ENCODE peak calls at places on chromosomes 1 and 21, in five cellular contexts. M, P, B, Y and U are unnamed samples.

GRCh38 chr1:8506995-8507615 is 189.2 kb downstream of the SLC45A1 start:
- DNase-seq in M (no peak), P (no peak), B (no peak), Y (no peak), U (no peak)

GRCh38 chr1:212152308-212152693 is 116.8 kb downstream of the DTL start:
- DNase-seq in M (no peak), P (no peak), B (peak), Y (no peak), U (no peak)

GRCh38 chr1:94679336-94680007 is 137.9 kb upstream of the F3 start:
- DNase-seq in M (no peak), P (no peak), B (no peak), Y (no peak), U (no peak)

GRCh38 chr1:125086611-125087010 is 3901.8 kb downstream of the SRGAP2C start:
- DNase-seq in M (no peak), P (no peak), B (no peak), Y (no peak), U (no peak)

GRCh38 chr21:26368591-26368990 is 198.0 kb upstream of the APP start:
- DNase-seq in M (no peak), P (no peak), B (no peak), Y (no peak), U (no peak)

GRCh38 chr1:226741009-226741408 is 1.9 kb upstream of the ITPKB start:
- DNase-seq in M (no peak), P (no peak), B (no peak), Y (no peak), U (no peak)

GRCh38 chr1:87242445-87243185 is 86.1 kb upstream of the LMO4 start:
- DNase-seq in M (no peak), P (no peak), B (no peak), Y (no peak), U (no peak)

GRCh38 chr1:200040516-200041138 is 13.1 kb downstream of the NR5A2 start:
- DNase-seq in M (peak), P (no peak), B (no peak), Y (no peak), U (no peak)

GRCh38 chr21:45142469-45142868 is 68.1 kb downstream of the ADARB1 start:
- DNase-seq in M (no peak), P (no peak), B (peak), Y (no peak), U (no peak)

GRCh38 chr1:241706967-241707366 is 54.9 kb downstream of the WDR64 start:
- DNase-seq in M (no peak), P (no peak), B (no peak), Y (no peak), U (no peak)

GRCh38 chr1:29746076-29746665 is 509.8 kb downstream of the PTPRU start:
- DNase-seq in M (no peak), P (no peak), B (no peak), Y (no peak), U (no peak)

GRCh38 chr1:46183119-46183842 is 7.0 kb upstream of the P3R3URF start:
- DNase-seq in M (no peak), P (no peak), B (no peak), Y (no peak), U (no peak)

GRCh38 chr21:32470206-32470605 is 57.7 kb downstream of the EVA1C start:
- DNase-seq in M (no peak), P (no peak), B (no peak), Y (no peak), U (no peak)

GRCh38 chr1:230112131-230112701 is 45.2 kb downstream of the GALNT2 start:
- DNase-seq in M (no peak), P (no peak), B (peak), Y (no peak), U (no peak)

DNA sequence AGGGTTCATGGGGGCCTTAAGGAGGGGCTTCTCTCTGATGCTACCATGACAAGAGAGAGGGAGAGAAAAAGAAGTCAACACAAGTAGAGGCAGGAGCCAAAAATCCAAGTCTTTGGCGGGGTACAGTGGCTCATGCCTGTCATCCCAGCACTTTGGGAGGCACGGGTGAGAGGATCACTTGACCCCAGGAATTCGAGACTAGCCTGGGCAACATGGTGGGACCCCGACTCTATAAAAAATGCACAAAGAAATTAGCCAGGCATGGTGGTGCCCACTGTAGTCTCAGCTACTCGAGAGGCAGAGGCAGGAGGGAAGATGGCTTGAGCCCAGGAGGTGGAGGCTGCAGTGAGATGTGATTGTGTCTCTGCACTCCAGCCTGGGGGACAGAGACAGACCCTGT is 8.7 kb downstream of the PLA2G5 start:
- DNase-seq in M (no peak), P (no peak), B (no peak), Y (no peak), U (no peak)
- TF ChIP-seq SP1 in M (no peak), P (no peak), B (no peak), Y (no peak), U (no peak)

GRCh38 chr21:15775981-15776380 is 46.2 kb downstream of the USP25 start:
- DNase-seq in M (no peak), P (no peak), B (no peak), Y (no peak), U (no peak)
- TF ChIP-seq SP1 in M (no peak), P (no peak), B (no peak), Y (no peak), U (no peak)

DNA sequence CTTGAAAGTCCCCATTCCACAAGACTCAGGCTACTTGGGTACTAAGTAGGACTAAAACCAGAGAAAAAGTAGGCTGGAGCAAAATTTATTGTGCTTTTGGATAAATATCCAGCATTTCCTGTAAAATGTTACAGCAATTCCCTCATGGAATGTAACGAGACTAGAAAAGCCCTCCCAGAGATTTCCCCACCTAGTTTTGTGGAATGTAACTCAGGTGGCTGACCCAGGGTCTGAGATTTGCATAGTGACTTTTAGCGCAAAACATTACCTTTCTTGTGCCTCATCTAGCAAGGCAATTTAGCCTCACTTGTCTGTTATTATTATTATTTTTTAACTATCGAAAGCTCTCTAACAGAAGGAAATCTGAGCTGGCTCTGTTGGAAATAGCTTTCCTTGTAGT is 68.6 kb upstream of the RHOU start:
- DNase-seq in M (no peak), P (no peak), B (no peak), Y (no peak), U (no peak)
- TF ChIP-seq SP1 in M (no peak), P (no peak), B (no peak), Y (no peak), U (no peak)

GRCh38 chr1:165738794-165739193 is 29.9 kb downstream of the TMCO1 start:
- DNase-seq in M (no peak), P (no peak), B (no peak), Y (no peak), U (no peak)
- TF ChIP-seq SP1 in M (no peak), P (no peak), B (no peak), Y (no peak), U (no peak)

GRCh38 chr21:42452401-42453018 is 43.5 kb downstream of the RSPH1 start:
- DNase-seq in M (no peak), P (no peak), B (no peak), Y (no peak), U (no peak)

GRCh38 chr21:42454221-42454570 is 41.8 kb downstream of the RSPH1 start:
- DNase-seq in M (no peak), P (no peak), B (no peak), Y (no peak), U (no peak)

GRCh38 chr21:42454791-42455190 is 41.2 kb downstream of the RSPH1 start:
- DNase-seq in M (no peak), P (no peak), B (no peak), Y (no peak), U (no peak)

GRCh38 chr21:42451941-42452340 is 44.1 kb downstream of the RSPH1 start:
- DNase-seq in M (no peak), P (no peak), B (no peak), Y (no peak), U (no peak)

DNA sequence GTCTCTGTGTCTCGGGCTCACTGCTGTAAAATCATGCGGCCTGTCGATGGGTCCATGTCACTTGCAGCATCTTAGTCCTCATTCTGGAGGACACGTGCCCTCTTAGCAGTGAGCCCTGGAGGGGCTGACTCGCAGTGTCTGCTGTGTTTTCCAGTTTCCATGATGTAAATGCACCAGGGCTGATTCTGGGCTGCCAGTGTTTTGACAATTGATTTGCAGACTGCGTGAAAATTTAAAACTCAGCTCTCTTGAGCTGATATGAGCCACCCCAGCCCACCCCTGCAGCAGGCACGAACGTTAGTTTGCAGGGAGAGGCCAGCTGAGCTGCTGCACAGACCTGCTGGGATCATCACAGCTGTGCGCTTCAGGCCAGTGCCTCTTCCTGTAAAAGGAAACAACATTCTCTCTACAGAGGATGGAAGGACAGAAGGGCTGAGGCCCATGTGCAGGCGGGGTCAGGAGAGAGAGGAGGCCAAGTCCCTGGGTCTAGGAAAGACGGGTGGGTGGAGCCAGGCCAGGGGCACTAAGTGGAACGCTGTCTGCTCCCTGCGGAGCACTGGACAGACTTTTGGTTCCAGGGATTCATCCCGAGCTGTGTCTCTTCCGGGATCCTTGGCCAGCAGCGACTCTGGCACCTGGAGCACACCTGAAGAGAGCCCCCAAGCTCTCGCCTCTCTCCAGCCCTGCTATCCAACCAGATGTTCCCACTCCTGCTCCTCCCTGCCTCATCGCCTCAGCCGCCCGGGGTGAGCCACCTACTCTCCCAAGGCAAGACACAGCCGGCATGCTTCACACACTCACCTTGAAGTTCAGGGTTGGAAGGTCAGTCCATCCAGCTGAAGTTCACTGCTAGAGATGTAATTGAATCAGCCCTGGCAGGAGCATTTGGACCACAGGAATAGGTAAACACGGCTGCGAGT is 42.5 kb downstream of the RSPH1 start:
- DNase-seq in M (no peak), P (no peak), B (no peak), Y (no peak), U (no peak)
- TF ChIP-seq SP1 in M (no peak), P (no peak), B (no peak), Y (no peak), U (no peak)

GRCh38 chr1:234941711-234942320 is 186.8 kb downstream of the TOMM20 start:
- DNase-seq in M (no peak), P (no peak), B (no peak), Y (no peak), U (no peak)
- TF ChIP-seq SP1 in M (no peak), P (no peak), B (no peak), Y (no peak), U (no peak)

GRCh38 chr1:111201275-111202090 is 1.0 kb upstream of the DENND2D start:
- DNase-seq in M (no peak), P (no peak), B (peak), Y (no peak), U (no peak)

GRCh38 chr1:111200802-111201161 is 336 bp upstream of the DENND2D start:
- DNase-seq in M (no peak), P (no peak), B (no peak), Y (no peak), U (no peak)

GRCh38 chr1:111199329-111199728 is 1.1 kb downstream of the DENND2D start:
- DNase-seq in M (no peak), P (no peak), B (no peak), Y (no peak), U (no peak)

GRCh38 chr1:111198836-111199235 is 1.6 kb downstream of the DENND2D start:
- DNase-seq in M (no peak), P (no peak), B (no peak), Y (no peak), U (no peak)

DNA sequence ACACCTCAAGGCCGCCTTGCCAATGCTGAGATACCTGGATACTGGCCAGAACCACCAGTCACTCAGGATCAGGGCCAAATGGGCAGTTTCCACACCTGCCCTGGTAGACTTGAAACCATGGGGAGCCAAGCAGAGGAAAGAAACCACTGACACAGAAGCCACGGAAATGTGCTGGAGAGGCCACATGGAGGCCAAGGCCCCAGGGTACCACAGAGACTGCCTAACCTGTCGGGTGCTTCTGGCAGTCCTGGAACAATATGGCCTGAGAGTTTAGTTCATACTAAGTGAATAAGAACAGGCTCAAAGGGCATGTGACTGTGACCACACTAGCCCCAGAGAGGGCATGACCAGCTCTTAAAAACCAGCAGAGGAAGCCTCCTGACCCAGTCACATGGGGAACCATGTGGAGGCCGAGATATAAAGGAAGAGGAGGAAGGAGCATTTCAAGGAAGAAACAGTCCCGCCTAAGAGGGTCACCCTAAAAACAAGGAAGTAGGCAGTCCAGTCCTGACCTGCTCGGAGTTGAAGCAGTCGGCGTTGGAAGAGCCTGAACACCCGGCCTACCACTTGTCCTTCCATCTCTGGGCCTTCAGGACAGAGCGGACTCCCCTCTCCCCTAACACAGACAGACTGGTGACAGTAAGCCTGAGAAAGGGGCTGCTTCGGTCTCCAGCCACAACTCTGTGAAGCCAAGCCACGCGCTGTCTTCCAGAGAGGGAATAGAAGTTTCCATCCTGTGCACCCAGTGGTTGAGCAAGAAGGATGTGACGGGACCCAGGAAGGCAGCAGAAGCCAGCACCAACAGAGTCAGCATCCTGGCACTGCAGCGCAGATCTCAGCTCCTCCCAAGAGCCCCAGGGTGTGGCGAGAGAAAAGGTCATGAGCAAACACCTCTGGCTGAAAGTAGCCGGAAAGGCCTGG is at the start of gene DENND2D:
- DNase-seq in M (no peak), P (no peak), B (no peak), Y (no peak), U (peak)
- TF ChIP-seq SP1 in M (no peak), P (no peak), B (no peak), Y (no peak), U (peak)

GRCh38 chr21:34280389-34280795 is 83.4 kb upstream of the KCNE2 start:
- DNase-seq in M (no peak), P (no peak), B (peak), Y (no peak), U (no peak)

GRCh38 chr21:34284613-34285160 is 79.1 kb upstream of the KCNE2 start:
- DNase-seq in M (no peak), P (no peak), B (no peak), Y (no peak), U (no peak)

GRCh38 chr21:34279883-34280282 is 83.9 kb upstream of the KCNE2 start:
- DNase-seq in M (no peak), P (no peak), B (no peak), Y (no peak), U (no peak)

GRCh38 chr21:34280987-34281386 is 82.8 kb upstream of the KCNE2 start:
- DNase-seq in M (no peak), P (no peak), B (no peak), Y (no peak), U (no peak)

GRCh38 chr21:34282223-34282622 is 81.6 kb upstream of the KCNE2 start:
- DNase-seq in M (no peak), P (no peak), B (no peak), Y (no peak), U (no peak)
- TF ChIP-seq SP1 in M (no peak), P (no peak), B (no peak), Y (no peak), U (no peak)